ENCODE peak calls at places on chromosomes 1 and 21, in four cellular contexts. L is right cardiac atrium, G is PC-9, W is Peyer's patch. X is an unnamed sample. For H3K4me1, the result is how much of the 10 kb centered on the place peaks cover.

GRCh38 chr1:29683472-29683871 is 447.1 kb downstream of the PTPRU start:
- DNase-seq in L (no peak), G (no peak), W (no peak), X (no peak)

GRCh38 chr1:236308827-236309226 is 27.1 kb upstream of the ERO1B start:
- DNase-seq in L (no peak), G (no peak), W (no peak), X (no peak)

GRCh38 chr1:90854559-90854958 is 137.5 kb upstream of the BARHL2 start:
- DNase-seq in L (no peak), G (no peak), W (no peak), X (no peak)

GRCh38 chr1:21318714-21319159 is 28.5 kb upstream of the ECE1 start:
- DNase-seq in L (peak), G (no peak), W (no peak), X (peak)

GRCh38 chr1:184208622-184209021 is 157.1 kb downstream of the TSEN15 start:
- DNase-seq in L (no peak), G (no peak), W (no peak), X (no peak)

GRCh38 chr1:155932085-155932484 is 2.1 kb downstream of the KHDC4 start:
- DNase-seq in L (no peak), G (peak), W (no peak), X (no peak)

GRCh38 chr1:79568411-79568810 is 561.9 kb upstream of the ADGRL4 start:
- DNase-seq in L (no peak), G (no peak), W (no peak), X (no peak)

GRCh38 chr1:65009724-65010420 is 43.5 kb upstream of the JAK1 start:
- DNase-seq in L (no peak), G (no peak), W (no peak), X (no peak)

GRCh38 chr1:101410048-101410878 is 173.4 kb downstream of the S1PR1 start:
- DNase-seq in L (no peak), G (no peak), W (no peak), X (no peak)

GRCh38 chr1:239357867-239358266 is 28.5 kb upstream of the CHRM3 start:
- DNase-seq in L (no peak), G (no peak), W (no peak), X (no peak)

DNA sequence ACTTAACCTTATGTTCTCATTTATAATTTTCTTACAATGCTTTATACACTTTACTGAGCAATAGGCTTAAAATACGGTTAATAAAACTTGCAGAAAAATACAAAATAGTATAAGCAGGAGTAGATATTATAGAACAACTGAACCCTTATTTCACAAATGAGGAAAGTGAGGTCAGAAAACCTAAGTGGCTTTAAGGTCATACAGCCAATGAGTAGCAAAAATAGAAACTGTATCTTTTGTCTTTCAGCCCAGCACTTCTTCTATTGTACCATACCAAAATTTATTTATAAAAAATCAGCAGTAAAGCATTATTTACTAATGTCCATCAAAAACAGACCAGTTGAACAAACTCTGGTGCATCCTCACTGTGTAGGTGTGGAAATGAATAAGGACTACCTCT is 11.6 kb downstream of the FBXO42 start:
- DNase-seq in L (no peak), G (no peak), W (no peak), X (no peak)
- H3K4me3 ChIP-seq in L (no peak), G (no peak), W (no peak), X (no peak)

GRCh38 chr1:3197781-3198316 is 128.8 kb downstream of the PRDM16 start:
- DNase-seq in L (no peak), G (no peak), W (no peak), X (no peak)

GRCh38 chr1:3196577-3197245 is 127.7 kb downstream of the PRDM16 start:
- DNase-seq in L (no peak), G (no peak), W (no peak), X (no peak)

GRCh38 chr1:3195480-3195815 is 126.4 kb downstream of the PRDM16 start:
- DNase-seq in L (no peak), G (no peak), W (no peak), X (no peak)

GRCh38 chr1:3194760-3195479 is 125.9 kb downstream of the PRDM16 start:
- DNase-seq in L (no peak), G (no peak), W (no peak), X (no peak)

GRCh38 chr1:3195966-3196515 is 127.0 kb downstream of the PRDM16 start:
- DNase-seq in L (no peak), G (no peak), W (no peak), X (no peak)
- H3K27ac ChIP-seq in L (no peak), G (no peak), W (peak), X (peak)

DNA sequence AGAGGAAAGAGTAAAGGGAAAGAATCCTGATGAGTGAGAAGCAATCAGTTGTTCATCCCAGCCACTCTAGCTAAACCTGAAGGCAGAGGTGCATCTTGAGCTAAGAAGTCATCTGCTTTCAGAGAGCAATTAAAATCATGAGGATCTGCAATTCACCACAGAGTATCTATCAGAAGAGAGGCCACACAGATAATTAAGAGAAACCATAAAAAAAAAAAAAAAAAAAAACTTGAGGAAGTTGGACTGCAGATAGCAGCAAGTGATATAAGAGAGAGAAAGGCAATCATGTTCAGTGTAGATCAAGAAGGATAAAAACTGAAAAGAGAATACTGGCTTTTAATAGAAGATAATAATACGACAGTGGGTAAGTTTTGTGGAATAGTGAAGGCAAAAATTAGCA is 17.7 kb downstream of the FOXJ3 start:
- DNase-seq in L (no peak), G (no peak), W (no peak), X (no peak)
- H3K4me1 ChIP-seq in L (under half), G (under half), W (under half), X (half or more)

GRCh38 chr21:36323032-36323431 is 3.0 kb downstream of the MORC3 start:
- DNase-seq in L (no peak), G (no peak), W (no peak), X (no peak)

GRCh38 chr21:36320421-36321324 is 676 bp downstream of the MORC3 start:
- DNase-seq in L (no peak), G (peak), W (peak), X (peak)

GRCh38 chr21:36321325-36322082 is 1.5 kb downstream of the MORC3 start:
- DNase-seq in L (no peak), G (no peak), W (peak), X (no peak)

GRCh38 chr21:36319767-36320420 is at the start of gene MORC3:
- DNase-seq in L (peak), G (peak), W (peak), X (peak)

DNA sequence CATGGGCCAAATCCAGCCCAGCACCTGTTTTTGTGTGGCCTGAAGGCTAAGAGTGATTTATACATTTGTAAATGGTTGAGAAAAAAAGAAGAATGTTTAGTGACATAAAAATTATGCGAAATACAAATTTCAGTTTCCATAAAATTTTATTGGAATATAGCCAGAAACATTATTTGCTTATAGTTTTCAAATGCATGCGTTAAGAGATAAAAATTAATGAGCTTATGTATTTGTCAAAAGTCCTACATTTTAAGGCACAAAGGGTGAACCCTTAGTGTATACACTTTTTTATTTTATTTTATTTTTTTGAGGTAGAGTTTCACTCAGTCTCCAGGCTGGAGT is 2.1 kb downstream of the MORC3 start:
- DNase-seq in L (no peak), G (no peak), W (no peak), X (no peak)
- H3K4me3 ChIP-seq in L (no peak), G (peak), W (no peak), X (peak)

GRCh38 chr1:150020711-150021110 is 10.2 kb upstream of the OTUD7B start:
- DNase-seq in L (no peak), G (no peak), W (no peak), X (no peak)

GRCh38 chr1:150018165-150018564 is 7.6 kb upstream of the OTUD7B start:
- DNase-seq in L (no peak), G (no peak), W (no peak), X (no peak)

GRCh38 chr1:150021191-150021688 is 10.7 kb upstream of the OTUD7B start:
- DNase-seq in L (no peak), G (peak), W (no peak), X (no peak)

GRCh38 chr1:150015733-150016132 is 5.2 kb upstream of the OTUD7B start:
- DNase-seq in L (no peak), G (peak), W (no peak), X (no peak)

DNA sequence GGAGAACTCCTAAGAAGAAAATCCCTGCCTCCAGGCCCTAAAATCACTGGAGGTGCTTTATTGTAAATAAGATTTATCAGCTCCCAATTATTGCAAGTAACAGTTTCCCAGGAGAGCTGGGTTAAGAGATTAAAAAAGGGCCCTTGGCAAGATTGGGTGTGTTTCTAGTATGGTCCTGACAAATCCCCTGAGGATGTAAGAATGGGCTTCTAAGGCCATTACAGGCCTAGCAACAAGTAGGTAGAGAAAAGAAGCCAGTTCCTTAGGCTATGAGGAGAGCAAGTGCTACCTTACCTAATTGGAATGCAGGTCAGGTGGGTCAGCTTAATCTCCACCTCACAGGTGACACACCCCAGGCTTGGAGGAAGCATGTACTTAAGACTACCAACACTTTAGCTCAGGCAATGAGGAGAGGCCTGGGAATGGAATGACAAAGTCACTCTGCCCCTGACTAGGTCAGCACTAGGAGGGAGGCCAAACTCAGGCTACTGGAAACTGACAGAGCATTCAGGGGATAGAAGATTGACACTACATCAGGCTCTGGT is 6.8 kb upstream of the OTUD7B start:
- DNase-seq in L (no peak), G (peak), W (no peak), X (peak)
- H3K27ac ChIP-seq in L (no peak), G (peak), W (peak), X (peak)

GRCh38 chr1:16294219-16295212 is 57.5 kb upstream of the CPLANE2 start:
- DNase-seq in L (no peak), G (no peak), W (no peak), X (no peak)
- H3K4me1 ChIP-seq in L (under half), G (under half), W (under half), X (under half)

GRCh38 chr1:109395602-109396512 is 1.9 kb downstream of the SORT1 start:
- DNase-seq in L (no peak), G (peak), W (no peak), X (no peak)
- H3K4me3 ChIP-seq in L (peak), G (peak), W (no peak), X (peak)

GRCh38 chr1:225882008-225882698 is at the start of gene TMEM63A:
- DNase-seq in L (peak), G (peak), W (peak), X (peak)

GRCh38 chr1:225885336-225885735 is 3.2 kb upstream of the TMEM63A start:
- DNase-seq in L (no peak), G (no peak), W (no peak), X (peak)

GRCh38 chr1:225882699-225883615 is 777 bp upstream of the TMEM63A start:
- DNase-seq in L (peak), G (no peak), W (peak), X (peak)

GRCh38 chr1:225881081-225882007 is 836 bp downstream of the TMEM63A start:
- DNase-seq in L (peak), G (peak), W (peak), X (peak)

GRCh38 chr1:225883616-225884265 is 1.6 kb upstream of the TMEM63A start:
- DNase-seq in L (no peak), G (no peak), W (no peak), X (peak)
- H3K27ac ChIP-seq in L (no peak), G (no peak), W (peak), X (peak)

DNA sequence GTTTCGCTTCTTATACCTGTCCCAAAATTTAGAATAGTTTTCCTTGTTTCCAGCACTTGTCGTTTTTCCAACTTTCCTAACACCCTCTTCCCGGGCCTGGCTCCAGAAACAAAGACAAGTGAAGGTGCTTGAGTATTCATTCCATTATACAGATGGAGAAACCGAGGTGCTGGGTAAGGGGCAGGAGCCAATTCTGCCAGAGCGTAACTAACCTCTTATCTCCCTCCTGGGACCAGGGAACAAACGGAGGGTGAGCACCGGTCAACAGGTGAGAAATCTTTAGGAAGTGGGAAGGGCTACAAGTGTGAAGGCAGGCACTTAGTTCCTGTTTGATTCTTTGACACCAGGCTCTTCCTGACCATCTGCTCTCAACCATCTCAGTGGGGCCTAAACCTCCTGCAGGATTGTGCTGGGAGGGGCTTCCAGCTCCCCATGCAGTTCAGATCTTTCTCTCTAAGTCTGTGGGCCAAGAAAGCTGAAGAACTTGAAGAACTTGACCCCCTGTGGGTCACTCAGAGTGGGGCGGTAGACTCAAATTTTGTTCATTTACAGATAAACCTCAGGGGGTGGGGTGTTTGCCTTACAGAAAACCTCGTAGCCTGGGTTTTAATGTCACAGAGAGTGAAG is 8.7 kb downstream of the PLXNA2 start:
- DNase-seq in L (no peak), G (no peak), W (no peak), X (no peak)
- H3K4me1 ChIP-seq in L (under half), G (half or more), W (under half), X (half or more)